ENCODE peak calls at places on chromosome 1, in eight cellular contexts. O is activated T-cell treated with anti-CD3 and anti-CD28 coated beads, Interleukin-2, amount 50 U/mL, for 24 hours; R is HFF-Myc; W is WTC11; M is neural progenitor cell; N is fibroblast of mammary gland; I is neural crest cell; Q is left ventricle myocardium superior. B is an unnamed sample.

GRCh38 chr1:183226963-183227362 is 40.9 kb downstream of the LAMC2 start:
- DNase-seq in O (no peak), R (no peak), W (no peak), M (no peak), N (no peak), I (no peak), Q (no peak), B (no peak)

GRCh38 chr1:100362821-100363466 is 10.6 kb downstream of the CDC14A start:
- DNase-seq in O (no peak), R (no peak), W (peak; percentile 52), M (peak; percentile 75), N (no peak), I (no peak), Q (no peak), B (no peak)

GRCh38 chr1:9628541-9629444 is 22.7 kb upstream of the PIK3CD start:
- DNase-seq in O (peak; percentile 79), R (no peak), W (no peak), M (no peak), N (no peak), I (no peak), Q (no peak), B (no peak)

GRCh38 chr1:24754229-24754628 is 9.0 kb downstream of the CLIC4 start:
- DNase-seq in O (no peak), R (no peak), W (no peak), M (no peak), N (peak; percentile 63), I (no peak), Q (no peak), B (no peak)

GRCh38 chr1:35923841-35924240 is 7.1 kb upstream of the AGO3 start:
- DNase-seq in O (no peak), R (peak; percentile 22), W (no peak), M (no peak), N (no peak), I (no peak), Q (no peak), B (no peak)

GRCh38 chr1:206856674-206857464 is 8.6 kb upstream of the IL20 start:
- DNase-seq in O (no peak), R (no peak), W (no peak), M (no peak), N (no peak), I (no peak), Q (no peak), B (no peak)

GRCh38 chr1:24776821-24777220 is 31.6 kb downstream of the CLIC4 start:
- DNase-seq in O (no peak), R (no peak), W (no peak), M (peak; percentile 9), N (no peak), I (no peak), Q (no peak), B (no peak)

GRCh38 chr1:212605441-212605976 is 3.1 kb upstream of the ATF3 start:
- DNase-seq in O (no peak), R (no peak), W (no peak), M (peak; percentile 70), N (no peak), I (no peak), Q (no peak), B (no peak)

GRCh38 chr1:6410248-6410893 is 9.3 kb downstream of the HES2 start:
- DNase-seq in O (no peak), R (no peak), W (no peak), M (peak; percentile 0), N (no peak), I (no peak), Q (no peak), B (no peak)

GRCh38 chr1:100440075-100440809 is 87.9 kb downstream of the CDC14A start:
- DNase-seq in O (peak; percentile 66), R (no peak), W (no peak), M (no peak), N (no peak), I (no peak), Q (no peak), B (no peak)

B was measured in DMS 273 treated with DMSO at 0.1 percent for 48 hours.